ENCODE peak calls at places on chromosomes 11 and 22, in five cellular contexts. B, R, Q, G and I are unnamed samples.

GRCh38 chr11:112355726-112356125 is 95.1 kb upstream of the PLET1 start:
- DNase-seq in B (no peak), R (no peak), Q (peak), G (no peak), I (no peak)

GRCh38 chr11:17578958-17579357 is 31.9 kb downstream of the OTOG start:
- DNase-seq in B (no peak), R (no peak), Q (no peak), G (no peak), I (no peak)

GRCh38 chr22:32880906-32881596 is 79.5 kb downstream of the TIMP3 start:
- DNase-seq in B (peak), R (no peak), Q (peak), G (no peak), I (no peak)

GRCh38 chr11:62676698-62677097 is 2.2 kb downstream of the UBXN1 start:
- DNase-seq in B (no peak), R (no peak), Q (no peak), G (no peak), I (no peak)

GRCh38 chr22:47007496-47007895 is 245.0 kb downstream of the TBC1D22A start:
- DNase-seq in B (no peak), R (no peak), Q (no peak), G (no peak), I (no peak)

GRCh38 chr11:30109774-30110173 is 92.9 kb upstream of the KCNA4 start:
- DNase-seq in B (no peak), R (no peak), Q (no peak), G (no peak), I (no peak)

GRCh38 chr11:22471405-22471804 is 133.2 kb downstream of the SLC17A6 start:
- DNase-seq in B (no peak), R (no peak), Q (no peak), G (no peak), I (no peak)

GRCh38 chr11:77202941-77203900 is 75.2 kb downstream of the MYO7A start:
- DNase-seq in B (no peak), R (no peak), Q (no peak), G (no peak), I (no peak)

GRCh38 chr11:72224587-72225410 is at the start of gene INPPL1:
- DNase-seq in B (peak), R (no peak), Q (no peak), G (peak), I (no peak)

GRCh38 chr11:76654310-76654851 is 16.2 kb downstream of the LRRC32 start:
- DNase-seq in B (no peak), R (peak), Q (peak), G (no peak), I (no peak)

GRCh38 chr11:441418-442274 is at the start of gene ANO9:
- DNase-seq in B (peak), R (no peak), Q (no peak), G (peak), I (peak)

GRCh38 chr11:14451825-14452224 is 47.8 kb downstream of the COPB1 start:
- DNase-seq in B (no peak), R (no peak), Q (peak), G (no peak), I (no peak)